ENCODE peak calls at places on chromosomes 13 and 19, in six cellular contexts. O is A549, N is transverse colon, W is stomach, L is uterus, D is coronary artery. C is an unnamed sample.

GRCh38 chr13:97300871-97301270 is 78.7 kb downstream of the MBNL2 start:
- DNase-seq in O (no peak), L (no peak), D (no peak), N (no peak), W (no peak), C (no peak)

GRCh38 chr13:40517486-40518311 is 148.7 kb downstream of the FOXO1 start:
- DNase-seq in L (no peak), N (no peak), O (no peak), D (no peak), W (no peak), C (no peak)

GRCh38 chr13:49933511-49933910 is 2.6 kb downstream of the SPRYD7 start:
- DNase-seq in L (no peak), O (no peak), W (no peak), D (no peak), N (no peak), C (no peak)

GRCh38 chr13:42971670-42972355 is 20.2 kb downstream of the EPSTI1 start:
- DNase-seq in L (no peak), O (no peak), W (no peak), N (no peak), D (no peak), C (no peak)

GRCh38 chr19:1167687-1168561 is 6.1 kb downstream of the SBNO2 start:
- DNase-seq in D (no peak), W (no peak), L (no peak), N (no peak), O (no peak), C (no peak)

GRCh38 chr19:49567722-49568454 is 12.5 kb downstream of the NOSIP start:
- DNase-seq in L (no peak), D (no peak), N (peak; percentile 57), O (no peak), W (no peak), C (no peak)

GRCh38 chr13:93690139-93690538 is 463.5 kb downstream of the GPC6 start:
- DNase-seq in L (no peak), N (no peak), W (no peak), D (no peak), O (no peak), C (no peak)

GRCh38 chr13:34462843-34463242 is 479.2 kb upstream of the NBEA start:
- DNase-seq in W (peak; percentile 29), L (no peak), D (no peak), N (no peak), O (peak; percentile 72), C (no peak)

GRCh38 chr13:60164490-60164889 is 762 bp upstream of the DIAPH3 start:
- DNase-seq in N (no peak), W (no peak), L (no peak), O (no peak), D (no peak), C (no peak)

GRCh38 chr13:29683041-29683440 is 87.6 kb upstream of the SLC7A1 start:
- DNase-seq in N (no peak), D (no peak), O (no peak), L (no peak), W (no peak), C (no peak)

GRCh38 chr19:56084835-56085536 is 36.1 kb downstream of the ZNF787 start:
- DNase-seq in O (no peak), L (no peak), N (no peak), W (no peak), D (no peak), C (no peak)

GRCh38 chr13:83815598-83815997 is 66.7 kb downstream of the SLITRK1 start:
- DNase-seq in N (no peak), L (no peak), W (no peak), D (no peak), O (no peak), C (no peak)

GRCh38 chr19:23706657-23707056 is 19.6 kb upstream of the ZNF675 start:
- DNase-seq in L (no peak), N (no peak), W (no peak), D (no peak), O (no peak), C (no peak)

GRCh38 chr13:110114351-110114750 is 192.6 kb downstream of the COL4A1 start:
- DNase-seq in N (no peak), W (no peak), L (no peak), O (no peak), D (no peak), C (no peak)

GRCh38 chr19:47255947-47256687 is at the start of gene CCDC9:
- DNase-seq in D (peak; percentile 99), L (peak; percentile 96), O (peak; percentile 99), N (peak; percentile 97), W (peak; percentile 98), C (peak; percentile 92)

GRCh38 chr19:56403261-56403660 is 871 bp upstream of the ZNF583 start:
- DNase-seq in W (no peak), O (no peak), L (no peak), D (no peak), N (no peak), C (no peak)

GRCh38 chr19:37654525-37654832 is 786 bp downstream of the ZFP30 start:
- DNase-seq in L (no peak), D (no peak), N (no peak), O (no peak), W (no peak), C (no peak)

GRCh38 chr13:43057653-43058317 is 34.4 kb downstream of the DNAJC15 start:
- DNase-seq in W (no peak), O (no peak), L (no peak), D (no peak), N (no peak), C (no peak)

GRCh38 chr19:2239771-2240770 is 3.4 kb downstream of the SF3A2 start:
- DNase-seq in N (no peak), O (no peak), L (no peak), W (no peak), D (no peak), C (no peak)

GRCh38 chr13:49679244-49679643 is 12.0 kb downstream of the EBPL start:
- DNase-seq in L (no peak), D (no peak), W (peak; percentile 38), O (peak; percentile 11), N (no peak), C (no peak)

GRCh38 chr19:55098716-55099556 is 18.5 kb downstream of the PPP1R12C start:
- DNase-seq in O (no peak), L (no peak), D (no peak), W (no peak), N (no peak), C (no peak)

GRCh38 chr13:31301119-31301518 is 101.3 kb downstream of the B3GLCT start:
- DNase-seq in N (no peak), W (no peak), O (no peak), L (no peak), D (no peak), C (no peak)

GRCh38 chr19:55676889-55677505 is 2.0 kb downstream of the EPN1 start:
- DNase-seq in O (no peak), N (no peak), W (no peak), L (no peak), D (no peak), C (no peak)

GRCh38 chr13:48806522-48806921 is 152.8 kb downstream of the CYSLTR2 start:
- DNase-seq in O (no peak), L (no peak), N (no peak), D (no peak), W (no peak), C (no peak)

GRCh38 chr13:31885994-31886393 is 145.6 kb upstream of the FRY start:
- DNase-seq in O (no peak), W (no peak), L (no peak), N (no peak), D (no peak), C (no peak)

GRCh38 chr19:40393894-40394815 is 4.2 kb upstream of the HIPK4 start:
- DNase-seq in W (no peak), O (no peak), L (no peak), D (no peak), N (no peak), C (no peak)

GRCh38 chr13:27362064-27362751 is 62.2 kb upstream of the GTF3A start:
- DNase-seq in N (peak; percentile 92), L (peak; percentile 84), W (peak; percentile 90), D (peak; percentile 87), O (peak; percentile 81), C (peak; percentile 41)

GRCh38 chr13:28522871-28523270 is 27.9 kb upstream of the FLT1 start:
- DNase-seq in W (no peak), N (no peak), O (no peak), D (no peak), L (no peak), C (no peak)

GRCh38 chr19:31902821-31903220 is 442.6 kb upstream of the ZNF507 start:
- DNase-seq in N (no peak), D (no peak), L (no peak), O (no peak), W (no peak), C (no peak)

GRCh38 chr19:34432797-34433196 is 4.6 kb downstream of the UBA2 start:
- DNase-seq in W (no peak), L (peak; percentile 29), O (peak; percentile 31), N (no peak), D (peak; percentile 91), C (no peak)

DNA sequence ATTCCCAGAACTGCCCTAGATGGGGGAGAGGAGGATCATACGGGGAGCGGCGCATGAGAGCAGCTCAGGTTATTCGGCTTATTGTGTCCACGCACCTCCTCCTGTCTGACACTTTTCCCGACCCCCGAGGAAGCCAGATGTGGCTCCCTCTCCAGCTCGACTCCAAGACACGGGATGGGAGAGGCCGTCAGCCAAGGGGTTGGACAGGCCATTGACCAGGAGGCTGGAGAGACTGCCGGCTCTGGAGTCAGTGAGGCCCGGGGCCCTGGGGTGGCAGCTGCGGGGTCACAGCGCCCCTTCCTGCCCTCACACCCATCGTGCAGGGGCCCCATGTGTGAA is 2.9 kb downstream of the DMKN start:
- DNase-seq in W (no peak), L (no peak), D (no peak), O (no peak), N (no peak), C (no peak)
- TF ChIP-seq CTCF in W (no peak), L (no peak), D (peak; percentile 3), O (peak; percentile 26), N (no peak), C (no peak)

DNA sequence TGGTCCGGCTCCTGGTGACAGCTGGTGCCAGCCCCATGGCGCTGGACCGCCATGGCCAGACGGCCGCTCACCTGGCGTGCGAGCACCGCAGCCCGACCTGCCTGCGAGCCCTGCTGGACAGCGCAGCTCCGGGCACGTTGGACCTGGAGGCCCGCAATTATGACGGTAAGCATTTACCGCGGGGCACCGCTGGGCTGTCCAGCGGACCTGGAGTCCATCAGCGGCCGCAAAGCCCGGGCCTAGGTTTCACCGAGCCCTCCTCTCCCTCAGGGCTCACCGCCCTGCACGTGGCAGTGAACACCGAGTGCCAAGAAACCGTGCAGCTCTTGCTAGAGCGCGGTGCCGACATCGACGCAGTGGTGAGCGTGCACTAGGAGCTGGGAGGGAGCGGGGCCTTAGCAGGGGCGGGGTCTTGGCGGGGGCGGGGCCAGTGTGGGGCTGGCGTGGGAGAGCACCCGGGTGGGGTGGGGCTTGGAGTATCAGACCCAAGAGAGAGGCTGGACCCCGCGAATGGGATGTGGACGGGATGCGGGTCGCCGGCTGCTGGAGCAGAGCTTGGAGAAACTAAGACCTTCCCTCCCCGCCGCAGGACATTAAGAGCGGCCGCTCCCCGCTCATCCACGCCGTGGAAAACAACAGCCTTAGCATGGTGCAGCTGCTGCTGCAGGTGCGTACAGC is 8.7 kb downstream of the BCL3 start:
- DNase-seq in O (no peak), W (peak; percentile 28), N (peak; percentile 48), L (peak; percentile 78), D (peak; percentile 88), C (no peak)
- TF ChIP-seq CTCF in O (no peak), W (no peak), N (no peak), L (no peak), D (no peak), C (no peak)

GRCh38 chr13:58994778-58995177 is 1169.0 kb downstream of the DIAPH3 start:
- DNase-seq in O (no peak), N (no peak), D (no peak), W (no peak), L (no peak), C (no peak)
- TF ChIP-seq CTCF in O (no peak), N (no peak), D (no peak), W (no peak), L (no peak), C (no peak)

GRCh38 chr13:113296842-113297369 is at the start of gene LAMP1:
- DNase-seq in W (peak; percentile 99), N (peak; percentile 98), O (peak; percentile 98), D (peak; percentile 98), L (peak; percentile 99), C (peak; percentile 97)
- TF ChIP-seq CTCF in W (peak; percentile 15), N (no peak), O (no peak), D (no peak), L (peak; percentile 32), C (no peak)

C was measured in AG09319.